ENCODE peak calls at places on chromosomes 5 and 9, in nine cellular contexts. T is ELR; D is stimulated activated CD4-positive, alpha-beta T cell treated with anti-CD3 and anti-CD28 coated beads, Interleukin-1b, Interleukin-23, amount 100 ng/mL, for 1 hour; G is effector memory CD4-positive, alpha-beta T cell; R is colonic mucosa; F is iris pigment epithelial cell; P is NCI-H1105 treated with DMSO at 0.1 percent for 48 hours; I is NB4; O is activated T-helper 1 cell treated with anti-CD3 and anti-CD28 coated beads, Interleukin-12 subunit alpha, Interleukin-12 subunit beta, Interleukin-2, Interleukin-4 antibody, amounts not matched to agents 30 ng/mL and 10 ng/mL and 1 ng/mL, durations not matched to agents 14 hours and 24 hours and 36 hours. K is an unnamed sample.
A peak's percentile ranks its signal among the peaks of the same experiment; 100 is the strongest.

GRCh38 chr9:127937383-127938297 is at the start of gene DPM2:
- DNase-seq in I (peak; percentile 90), P (peak; percentile 70), G (peak; percentile 73), T (peak; percentile 92), O (peak; percentile 82), R (peak; percentile 84), D (peak; percentile 51), F (peak; percentile 91), K (peak; percentile 84)

GRCh38 chr5:176528301-176528700 is 8.9 kb downstream of the RNF44 start:
- DNase-seq in R (no peak), I (no peak), P (no peak), F (no peak), D (no peak), O (no peak), G (no peak), T (no peak), K (no peak)

GRCh38 chr5:102867999-102868662 is 113.0 kb downstream of the PAM start:
- DNase-seq in T (peak; percentile 37), G (no peak), F (peak; percentile 37), D (no peak), I (no peak), R (no peak), P (no peak), O (no peak), K (peak; percentile 52)

GRCh38 chr5:1724822-1725602 is 74.6 kb downstream of the MRPL36 start:
- DNase-seq in I (no peak), T (no peak), G (no peak), P (no peak), O (no peak), R (peak; percentile 53), F (peak; percentile 38), D (no peak), K (no peak)

GRCh38 chr5:74434124-74434899 is 206.2 kb downstream of the ENC1 start:
- DNase-seq in I (peak; percentile 69), R (no peak), G (no peak), O (no peak), T (no peak), F (no peak), P (no peak), D (no peak), K (peak; percentile 87)

GRCh38 chr5:96113170-96113939 is 151.7 kb upstream of the ELL2 start:
- DNase-seq in R (no peak), O (no peak), T (peak; percentile 42), F (no peak), G (no peak), D (no peak), I (no peak), P (no peak), K (no peak)

GRCh38 chr5:66161356-66161755 is 17.3 kb downstream of the SREK1 start:
- DNase-seq in G (no peak), F (no peak), R (no peak), P (no peak), I (no peak), T (no peak), D (no peak), O (no peak), K (no peak)

GRCh38 chr9:134059188-134059641 is 8.6 kb downstream of the BRD3 start:
- DNase-seq in F (no peak), G (no peak), T (peak; percentile 12), D (no peak), R (peak; percentile 13), I (no peak), O (no peak), P (no peak), K (no peak)

GRCh38 chr9:78695521-78695920 is 398.6 kb downstream of the PSAT1 start:
- DNase-seq in P (peak; percentile 44), F (no peak), D (no peak), G (no peak), I (peak; percentile 3), R (no peak), T (no peak), O (no peak), K (peak; percentile 45)

GRCh38 chr9:103037508-103038477 is 42.7 kb downstream of the CYLC2 start:
- DNase-seq in I (peak; percentile 3), O (no peak), R (no peak), D (no peak), T (peak; percentile 85), P (no peak), F (peak; percentile 20), G (no peak), K (no peak)

GRCh38 chr5:156762656-156763055 is 87.4 kb upstream of the PPP1R2B start:
- DNase-seq in T (no peak), P (no peak), F (no peak), G (no peak), I (no peak), O (no peak), D (no peak), R (no peak), K (no peak)

GRCh38 chr5:151200913-151201445 is 22.9 kb downstream of the CCDC69 start:
- DNase-seq in R (no peak), P (no peak), O (no peak), T (no peak), G (no peak), I (no peak), F (no peak), D (no peak), K (no peak)

K was measured in MV-4-11.